ENCODE peak calls at places on chromosomes 12 and 14, in six cellular contexts. X is neural progenitor cell, M is tibial artery, W is body of pancreas, J is testis, I is adipocyte. H is an unnamed sample.

GRCh38 chr12:42987216-42987631 is 397.7 kb upstream of the PRICKLE1 start:
- DNase-seq in X (no peak), M (no peak), J (no peak), I (no peak), W (peak; percentile 6), H (no peak)

GRCh38 chr14:99879401-99880295 is 86.4 kb downstream of the EML1 start:
- DNase-seq in M (no peak), I (peak; percentile 89), W (no peak), X (no peak), J (no peak), H (no peak)

GRCh38 chr12:85688837-85689236 is 147.4 kb downstream of the RASSF9 start:
- DNase-seq in M (no peak), I (peak; percentile 51), W (no peak), J (no peak), X (no peak), H (no peak)

GRCh38 chr12:65156366-65156831 is 13.0 kb upstream of the LEMD3 start:
- DNase-seq in J (no peak), M (no peak), X (no peak), W (no peak), I (peak; percentile 10), H (no peak)

GRCh38 chr12:2669560-2669959 is 125.2 kb upstream of the FKBP4 start:
- DNase-seq in M (no peak), W (no peak), X (no peak), J (no peak), I (no peak), H (no peak)

GRCh38 chr12:117797202-117797601 is 171.6 kb downstream of the KSR2 start:
- DNase-seq in J (no peak), I (no peak), W (no peak), M (no peak), X (no peak), H (no peak)

GRCh38 chr12:89768586-89769482 is 60.2 kb upstream of the ATP2B1 start:
- DNase-seq in I (peak; percentile 89), W (no peak), X (no peak), M (no peak), J (peak; percentile 36), H (no peak)

GRCh38 chr12:3770891-3771290 is 18.0 kb upstream of the CRACR2A start:
- DNase-seq in M (no peak), I (peak; percentile 37), X (no peak), W (no peak), J (no peak), H (no peak)

GRCh38 chr12:53737951-53738833 is 10.9 kb upstream of the CALCOCO1 start:
- DNase-seq in W (peak; percentile 60), I (no peak), J (peak; percentile 36), X (peak; percentile 62), M (no peak), H (no peak)

GRCh38 chr12:63394349-63394748 is 243.3 kb upstream of the AVPR1A start:
- DNase-seq in M (no peak), W (no peak), I (no peak), J (no peak), X (no peak), H (no peak)

GRCh38 chr12:63844391-63845341 is at the start of gene SRGAP1:
- DNase-seq in X (peak; percentile 10), W (peak; percentile 71), I (peak; percentile 88), M (peak; percentile 88), J (peak; percentile 76), H (no peak)

GRCh38 chr12:63394994-63395393 is 244.0 kb upstream of the AVPR1A start:
- DNase-seq in J (no peak), X (no peak), W (no peak), M (no peak), I (no peak), H (no peak)

GRCh38 chr12:132614861-132615578 is 3.6 kb upstream of the P2RX2 start:
- DNase-seq in M (peak; percentile 87), I (peak; percentile 92), X (peak; percentile 85), W (peak; percentile 84), J (peak; percentile 85), H (peak; percentile 75)

GRCh38 chr14:77212933-77213656 is 31.5 kb downstream of the TMEM63C start:
- DNase-seq in M (no peak), W (peak; percentile 70), J (peak; percentile 60), I (peak; percentile 18), X (peak; percentile 80), H (no peak)

GRCh38 chr14:32620724-32621123 is 291.6 kb downstream of the AKAP6 start:
- DNase-seq in I (no peak), J (no peak), X (no peak), M (no peak), W (no peak), H (no peak)
- H3K4me1 ChIP-seq in I (peaks cover 23% of the 10 kb centered on the region), J (no peaks in the 10 kb centered on the region), X (no peaks in the 10 kb centered on the region), M (peaks cover 2% of the 10 kb centered on the region), W (no peaks in the 10 kb centered on the region), H (no peaks in the 10 kb centered on the region)

GRCh38 chr12:111780615-111781014 is 13.9 kb downstream of the ALDH2 start:
- DNase-seq in M (no peak), J (no peak), I (no peak), W (peak; percentile 56), X (no peak), H (no peak)
- H3K4me1 ChIP-seq in M (peaks cover 14% of the 10 kb centered on the region), J (peaks cover 20% of the 10 kb centered on the region), I (peaks cover 13% of the 10 kb centered on the region), W (peaks cover 71% of the 10 kb centered on the region), X (no peaks in the 10 kb centered on the region), H (no peaks in the 10 kb centered on the region)

GRCh38 chr14:102926104-102926503 is 3.6 kb downstream of the AMN start:
- DNase-seq in J (no peak), M (no peak), W (no peak), I (no peak), X (peak; percentile 51), H (no peak)

GRCh38 chr14:102925646-102926045 is 3.2 kb downstream of the AMN start:
- DNase-seq in M (no peak), W (no peak), X (no peak), J (no peak), I (no peak), H (no peak)

GRCh38 chr14:102927878-102928411 is 5.5 kb downstream of the AMN start:
- DNase-seq in X (peak; percentile 56), J (no peak), I (no peak), M (no peak), W (no peak), H (no peak)

GRCh38 chr14:102928412-102929348 is 6.2 kb downstream of the AMN start:
- DNase-seq in I (peak; percentile 60), M (no peak), W (peak; percentile 59), X (peak; percentile 91), J (peak; percentile 66), H (peak; percentile 83)

GRCh38 chr14:102927346-102927877 is 4.9 kb downstream of the AMN start:
- DNase-seq in I (no peak), M (no peak), W (no peak), J (no peak), X (no peak), H (no peak)
- H3K4me1 ChIP-seq in I (peaks cover 5% of the 10 kb centered on the region), M (peaks cover 33% of the 10 kb centered on the region), W (peaks cover 37% of the 10 kb centered on the region), J (peaks cover 21% of the 10 kb centered on the region), X (peaks cover 38% of the 10 kb centered on the region), H (peaks cover 34% of the 10 kb centered on the region)

DNA sequence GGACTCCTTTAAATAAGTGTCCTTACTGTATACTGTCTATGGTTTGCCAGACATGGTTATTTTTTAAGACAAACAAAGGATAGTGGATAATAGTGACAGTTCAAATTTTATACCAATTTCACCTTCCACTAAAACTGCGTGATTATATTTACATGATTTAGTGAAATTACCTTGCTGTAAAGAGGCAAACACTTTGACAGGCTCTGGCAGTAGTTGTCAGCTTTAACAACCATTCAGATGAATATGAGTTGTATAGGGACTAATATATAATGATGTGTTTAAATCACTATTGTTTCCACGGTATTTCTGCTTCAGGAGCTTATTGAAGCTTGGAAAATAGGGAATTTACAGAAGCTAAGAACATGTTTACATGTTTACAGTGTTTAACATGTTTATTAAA is 1364.0 kb downstream of the FSCB start:
- DNase-seq in M (no peak), J (no peak), I (no peak), W (no peak), X (no peak), H (no peak)
- H3K4me1 ChIP-seq in M (no peaks in the 10 kb centered on the region), J (no peaks in the 10 kb centered on the region), I (no peaks in the 10 kb centered on the region), W (no peaks in the 10 kb centered on the region), X (no peaks in the 10 kb centered on the region), H (no peaks in the 10 kb centered on the region)

DNA sequence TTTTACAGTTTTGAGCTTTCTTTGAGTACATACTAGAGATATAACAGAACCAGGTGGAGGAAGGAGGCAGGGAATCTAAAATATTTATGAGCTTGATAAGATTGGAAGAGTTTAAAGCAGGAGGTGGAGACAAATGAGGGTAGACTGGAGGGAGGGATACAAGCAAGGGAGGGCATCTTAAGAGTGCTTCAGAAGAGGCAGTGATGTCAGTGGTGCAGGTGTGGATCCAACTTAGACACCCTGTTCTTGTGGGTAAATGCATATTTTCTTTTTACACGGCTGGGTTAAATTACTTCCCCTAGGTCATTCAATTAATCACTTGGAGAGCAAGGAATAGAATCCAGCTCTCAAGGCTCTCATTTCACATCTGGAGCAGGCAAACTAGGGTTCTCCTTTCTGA is 146.1 kb upstream of the LRIG3 start:
- DNase-seq in W (no peak), X (no peak), J (no peak), M (no peak), I (no peak), H (no peak)
- H3K4me1 ChIP-seq in W (no peaks in the 10 kb centered on the region), X (peaks cover 18% of the 10 kb centered on the region), J (no peaks in the 10 kb centered on the region), M (no peaks in the 10 kb centered on the region), I (peaks cover 6% of the 10 kb centered on the region), H (no peaks in the 10 kb centered on the region)

DNA sequence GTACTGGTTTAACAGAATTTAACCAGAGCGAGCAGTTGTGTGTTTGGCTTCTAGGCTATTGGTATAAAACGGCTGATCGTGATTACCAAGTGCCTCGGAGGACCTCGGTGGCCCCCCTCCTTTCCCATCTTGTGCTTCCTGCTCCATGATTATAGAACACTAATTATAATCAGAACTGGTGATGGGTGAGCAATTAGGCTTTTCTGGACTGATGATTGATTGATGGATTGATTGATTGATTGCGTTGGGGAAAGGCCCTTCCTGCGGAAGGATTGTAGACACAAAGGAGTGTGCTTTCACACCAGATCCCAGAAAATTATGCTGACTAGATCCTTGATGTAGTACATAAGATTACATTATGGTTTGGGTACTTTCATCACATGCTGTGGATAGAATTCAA is 8.3 kb downstream of the PELI2 start:
- DNase-seq in I (no peak), M (no peak), J (no peak), X (no peak), W (peak; percentile 33), H (no peak)
- H3K4me1 ChIP-seq in I (peaks cover 5% of the 10 kb centered on the region), M (peaks cover 37% of the 10 kb centered on the region), J (peaks cover 42% of the 10 kb centered on the region), X (peaks cover 61% of the 10 kb centered on the region), W (peaks cover 93% of the 10 kb centered on the region), H (peaks cover 23% of the 10 kb centered on the region)

DNA sequence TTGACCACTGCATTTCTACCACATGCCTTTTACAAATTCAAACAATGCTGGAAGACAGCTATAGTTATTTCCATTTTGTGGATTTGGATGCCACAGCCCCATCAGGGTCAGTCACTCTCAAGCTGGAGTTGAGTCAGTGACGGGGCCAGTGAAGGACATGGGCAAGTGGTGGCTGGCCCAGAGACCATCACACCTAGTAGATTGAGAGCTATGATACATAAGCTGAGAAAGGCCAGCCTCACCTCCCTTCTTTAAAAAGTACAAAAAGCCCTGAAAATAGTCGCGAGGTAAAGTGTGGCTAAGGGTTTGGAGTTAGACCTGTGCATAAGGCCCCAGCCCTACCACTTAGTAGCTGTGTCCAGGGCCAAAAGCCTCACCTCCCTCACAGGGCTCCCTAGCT is 4.1 kb downstream of the KCTD10 start:
- DNase-seq in I (no peak), X (no peak), M (no peak), J (no peak), W (no peak), H (no peak)
- H3K4me1 ChIP-seq in I (peaks cover 37% of the 10 kb centered on the region), X (peaks cover 7% of the 10 kb centered on the region), M (peaks cover 68% of the 10 kb centered on the region), J (peaks cover 11% of the 10 kb centered on the region), W (peaks cover 16% of the 10 kb centered on the region), H (peaks cover 26% of the 10 kb centered on the region)